ENCODE peak calls at places on chromosomes 12 and 14, in five cellular contexts. One of them, this sample, is unnamed.

GRCh38 chr12:105860556-105861207 is 278.1 kb downstream of the NUAK1 start:
- DNase-seq in lower lobe of right lung: no peak
- DNase-seq in stomach: no peak
- DNase-seq in OCI-LY7: no peak
- DNase-seq in activated B cell treated with CpG ODN at 0.5 μM for 24 hours: no peak
- DNase-seq in this sample: no peak

GRCh38 chr14:101819251-101819990 is 57.9 kb downstream of the PPP2R5C start:
- DNase-seq in lower lobe of right lung: no peak
- DNase-seq in stomach: no peak
- DNase-seq in OCI-LY7: no peak
- DNase-seq in activated B cell treated with CpG ODN at 0.5 μM for 24 hours: no peak
- DNase-seq in this sample: no peak

GRCh38 chr12:64098709-64099354 is 123.3 kb downstream of the KICS2 start:
- DNase-seq in lower lobe of right lung: no peak
- DNase-seq in stomach: no peak
- DNase-seq in OCI-LY7: no peak
- DNase-seq in activated B cell treated with CpG ODN at 0.5 μM for 24 hours: no peak
- DNase-seq in this sample: no peak

GRCh38 chr12:125284945-125285344 is 219.7 kb downstream of the AACS start:
- DNase-seq in lower lobe of right lung: no peak
- DNase-seq in stomach: no peak
- DNase-seq in OCI-LY7: peak
- DNase-seq in activated B cell treated with CpG ODN at 0.5 μM for 24 hours: no peak
- DNase-seq in this sample: no peak

GRCh38 chr12:96365604-96366230 is 34.5 kb downstream of the CDK17 start:
- DNase-seq in lower lobe of right lung: no peak
- DNase-seq in stomach: no peak
- DNase-seq in OCI-LY7: no peak
- DNase-seq in activated B cell treated with CpG ODN at 0.5 μM for 24 hours: no peak
- DNase-seq in this sample: no peak

GRCh38 chr14:92507174-92507768 is 6.3 kb upstream of the RIN3 start:
- DNase-seq in lower lobe of right lung: peak
- DNase-seq in stomach: no peak
- DNase-seq in OCI-LY7: peak
- DNase-seq in activated B cell treated with CpG ODN at 0.5 μM for 24 hours: peak
- DNase-seq in this sample: no peak

GRCh38 chr14:72753879-72754400 is 140.0 kb downstream of the DPF3 start:
- DNase-seq in lower lobe of right lung: no peak
- DNase-seq in stomach: no peak
- DNase-seq in OCI-LY7: no peak
- DNase-seq in activated B cell treated with CpG ODN at 0.5 μM for 24 hours: no peak
- DNase-seq in this sample: no peak

GRCh38 chr12:100229876-100230275 is 29.3 kb downstream of the ACTR6 start:
- DNase-seq in lower lobe of right lung: no peak
- DNase-seq in stomach: no peak
- DNase-seq in OCI-LY7: no peak
- DNase-seq in activated B cell treated with CpG ODN at 0.5 μM for 24 hours: no peak
- DNase-seq in this sample: no peak

GRCh38 chr14:103526247-103526913 is 2.6 kb upstream of the TRMT61A start:
- DNase-seq in lower lobe of right lung: no peak
- DNase-seq in stomach: no peak
- DNase-seq in OCI-LY7: no peak
- DNase-seq in activated B cell treated with CpG ODN at 0.5 μM for 24 hours: no peak
- DNase-seq in this sample: no peak

GRCh38 chr12:89247541-89247942 is 104.8 kb downstream of the DUSP6 start:
- DNase-seq in lower lobe of right lung: no peak
- DNase-seq in stomach: no peak
- DNase-seq in OCI-LY7: no peak
- DNase-seq in activated B cell treated with CpG ODN at 0.5 μM for 24 hours: no peak
- DNase-seq in this sample: no peak

GRCh38 chr14:97705976-97706375 is 908.8 kb downstream of the VRK1 start:
- DNase-seq in lower lobe of right lung: no peak
- DNase-seq in stomach: no peak
- DNase-seq in OCI-LY7: no peak
- DNase-seq in activated B cell treated with CpG ODN at 0.5 μM for 24 hours: no peak
- DNase-seq in this sample: no peak

GRCh38 chr14:30708157-30708556 is 86.0 kb downstream of the SCFD1 start:
- DNase-seq in lower lobe of right lung: no peak
- DNase-seq in stomach: no peak
- DNase-seq in OCI-LY7: no peak
- DNase-seq in activated B cell treated with CpG ODN at 0.5 μM for 24 hours: no peak
- DNase-seq in this sample: no peak

GRCh38 chr12:130658561-130658960 is 57.5 kb downstream of the RIMBP2 start:
- DNase-seq in lower lobe of right lung: no peak
- DNase-seq in stomach: no peak
- DNase-seq in OCI-LY7: no peak
- DNase-seq in activated B cell treated with CpG ODN at 0.5 μM for 24 hours: no peak
- DNase-seq in this sample: no peak

GRCh38 chr12:8145754-8146415 is 10.9 kb upstream of the ZNF705A start:
- DNase-seq in lower lobe of right lung: peak
- DNase-seq in stomach: no peak
- DNase-seq in OCI-LY7: no peak
- DNase-seq in activated B cell treated with CpG ODN at 0.5 μM for 24 hours: no peak
- DNase-seq in this sample: no peak

GRCh38 chr12:98228619-98229538 is 286.5 kb upstream of the TMPO start:
- DNase-seq in lower lobe of right lung: no peak
- DNase-seq in stomach: no peak
- DNase-seq in OCI-LY7: peak
- DNase-seq in activated B cell treated with CpG ODN at 0.5 μM for 24 hours: no peak
- DNase-seq in this sample: no peak

GRCh38 chr14:89349196-89350008 is 67.6 kb downstream of the FOXN3 start:
- DNase-seq in lower lobe of right lung: no peak
- DNase-seq in stomach: peak
- DNase-seq in OCI-LY7: peak
- DNase-seq in activated B cell treated with CpG ODN at 0.5 μM for 24 hours: no peak
- DNase-seq in this sample: no peak

DNA sequence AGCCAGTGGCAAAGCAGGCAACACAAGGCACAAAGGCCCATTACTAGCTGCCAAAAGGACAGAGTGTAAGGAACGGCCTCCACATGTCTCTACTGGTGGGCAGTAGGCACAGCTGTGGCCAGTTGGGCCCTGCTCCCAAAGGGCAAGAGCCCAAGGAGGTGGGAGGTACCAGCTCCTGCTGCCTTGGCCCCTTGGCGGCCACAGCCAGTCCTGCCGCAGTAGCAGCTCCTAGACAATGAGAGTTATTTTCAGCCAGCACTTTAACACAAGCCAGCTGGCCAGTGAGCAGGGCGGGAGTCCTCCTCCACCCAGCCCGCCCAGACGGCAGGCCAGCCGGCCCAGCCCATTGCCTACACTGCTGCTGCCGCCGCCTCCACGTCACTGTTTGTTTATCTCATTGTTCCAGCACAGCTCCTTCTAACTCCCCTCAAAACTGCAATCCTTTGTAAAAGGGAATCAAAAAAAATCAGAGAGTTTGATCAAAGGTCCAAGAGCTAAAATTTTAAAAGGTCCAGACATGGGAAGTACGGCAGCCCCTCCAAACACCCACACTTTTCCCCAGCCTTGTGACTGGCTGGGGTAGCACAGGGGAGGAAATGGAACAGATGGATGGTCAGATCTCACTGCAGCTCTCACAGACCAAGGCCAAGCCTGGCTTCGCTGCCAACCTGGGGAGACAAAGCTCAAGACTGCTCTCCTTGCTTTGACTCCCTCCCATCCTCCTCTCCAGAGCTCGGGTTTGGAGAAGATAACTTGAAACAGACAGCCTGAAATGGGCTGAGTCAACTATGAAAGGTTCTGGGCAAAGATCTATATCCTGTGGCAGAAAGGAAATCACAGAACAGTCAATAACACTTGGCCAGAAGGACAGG is 33.5 kb downstream of the FMNL3 start:
- DNase-seq in lower lobe of right lung: peak
- DNase-seq in stomach: peak
- DNase-seq in OCI-LY7: no peak
- DNase-seq in activated B cell treated with CpG ODN at 0.5 μM for 24 hours: no peak
- DNase-seq in this sample: peak
- TF ChIP-seq CTCF in lower lobe of right lung: peak
- TF ChIP-seq CTCF in stomach: peak
- TF ChIP-seq CTCF in OCI-LY7: no peak
- TF ChIP-seq CTCF in activated B cell treated with CpG ODN at 0.5 μM for 24 hours: no peak
- TF ChIP-seq CTCF in this sample: no peak

GRCh38 chr12:113364698-113365097 is 6.3 kb downstream of the PLBD2 start:
- DNase-seq in lower lobe of right lung: no peak
- DNase-seq in stomach: no peak
- DNase-seq in OCI-LY7: no peak
- DNase-seq in activated B cell treated with CpG ODN at 0.5 μM for 24 hours: no peak
- DNase-seq in this sample: no peak

GRCh38 chr12:113358381-113359132 is at the start of gene PLBD2:
- DNase-seq in lower lobe of right lung: peak
- DNase-seq in stomach: peak
- DNase-seq in OCI-LY7: peak
- DNase-seq in activated B cell treated with CpG ODN at 0.5 μM for 24 hours: peak
- DNase-seq in this sample: peak

GRCh38 chr12:113359133-113359938 is 949 bp downstream of the PLBD2 start:
- DNase-seq in lower lobe of right lung: no peak
- DNase-seq in stomach: no peak
- DNase-seq in OCI-LY7: no peak
- DNase-seq in activated B cell treated with CpG ODN at 0.5 μM for 24 hours: no peak
- DNase-seq in this sample: no peak

GRCh38 chr12:113361574-113362370 is 3.4 kb downstream of the PLBD2 start:
- DNase-seq in lower lobe of right lung: no peak
- DNase-seq in stomach: no peak
- DNase-seq in OCI-LY7: no peak
- DNase-seq in activated B cell treated with CpG ODN at 0.5 μM for 24 hours: no peak
- DNase-seq in this sample: no peak

DNA sequence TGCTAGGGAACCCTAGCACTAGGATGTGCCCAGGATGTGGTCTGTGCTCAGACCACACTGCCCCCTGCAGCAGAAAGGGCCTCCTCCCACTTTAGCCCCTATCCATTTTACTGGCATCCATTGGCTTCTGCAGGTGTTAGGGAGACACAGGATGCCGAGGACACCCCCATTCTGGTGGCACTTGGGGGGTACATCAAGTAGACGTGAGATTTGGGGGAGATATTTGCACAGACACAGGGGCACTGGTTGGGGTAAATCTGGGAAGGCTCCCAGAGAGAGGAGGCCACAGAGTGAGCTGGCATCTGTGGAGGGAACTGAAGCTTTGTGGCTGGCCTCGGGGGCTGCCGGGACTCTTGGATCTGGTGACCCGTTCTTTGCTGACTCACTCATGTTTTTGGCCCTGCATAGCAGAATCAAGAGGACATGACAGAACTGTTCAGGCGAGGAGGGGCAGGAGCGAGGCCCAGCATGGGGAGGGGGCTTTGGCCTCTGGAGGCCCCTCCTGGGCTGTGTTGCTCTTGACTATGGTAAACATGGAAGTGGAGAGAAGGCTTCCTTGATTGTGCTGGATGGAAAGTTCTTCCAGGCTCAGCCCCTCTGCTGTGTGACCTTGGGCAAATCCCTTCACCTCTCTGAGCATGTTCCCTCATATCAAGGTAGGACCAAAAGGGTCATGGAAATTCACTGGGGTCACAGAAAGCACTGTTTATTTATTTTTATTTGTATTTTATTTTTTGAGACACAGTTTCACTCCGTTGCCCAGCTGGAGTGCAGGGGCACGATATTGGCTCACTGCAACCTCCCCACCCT is 1.8 kb downstream of the PLBD2 start:
- DNase-seq in lower lobe of right lung: no peak
- DNase-seq in stomach: no peak
- DNase-seq in OCI-LY7: no peak
- DNase-seq in activated B cell treated with CpG ODN at 0.5 μM for 24 hours: no peak
- DNase-seq in this sample: no peak
- TF ChIP-seq CTCF in lower lobe of right lung: no peak
- TF ChIP-seq CTCF in stomach: no peak
- TF ChIP-seq CTCF in OCI-LY7: peak
- TF ChIP-seq CTCF in activated B cell treated with CpG ODN at 0.5 μM for 24 hours: no peak
- TF ChIP-seq CTCF in this sample: peak

GRCh38 chr12:19506497-19506896 is 67.2 kb downstream of the AEBP2 start:
- DNase-seq in lower lobe of right lung: no peak
- DNase-seq in stomach: no peak
- DNase-seq in OCI-LY7: no peak
- DNase-seq in activated B cell treated with CpG ODN at 0.5 μM for 24 hours: no peak
- DNase-seq in this sample: no peak

DNA sequence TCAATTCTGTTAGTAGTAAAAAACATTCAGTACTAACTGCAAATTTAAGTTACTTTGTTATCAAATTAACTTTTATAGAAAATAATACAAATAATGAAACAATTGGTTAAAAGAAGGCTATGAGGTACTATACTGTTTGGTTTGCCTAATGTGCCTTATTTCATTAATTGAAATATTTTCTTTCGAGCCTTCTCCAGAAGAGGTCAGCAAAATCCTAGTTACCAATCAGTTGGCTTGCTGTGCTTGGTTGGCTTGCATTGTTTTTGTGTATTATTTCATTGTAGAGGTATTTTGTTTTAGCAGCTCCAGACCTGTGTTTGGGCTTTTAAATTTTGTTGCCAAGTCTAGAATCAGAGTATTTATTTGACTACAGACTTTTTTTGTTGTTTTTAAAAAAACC is 68.5 kb downstream of the AEBP2 start:
- DNase-seq in lower lobe of right lung: no peak
- DNase-seq in stomach: no peak
- DNase-seq in OCI-LY7: no peak
- DNase-seq in activated B cell treated with CpG ODN at 0.5 μM for 24 hours: no peak
- DNase-seq in this sample: no peak
- TF ChIP-seq CTCF in lower lobe of right lung: peak
- TF ChIP-seq CTCF in stomach: no peak
- TF ChIP-seq CTCF in OCI-LY7: peak
- TF ChIP-seq CTCF in activated B cell treated with CpG ODN at 0.5 μM for 24 hours: no peak
- TF ChIP-seq CTCF in this sample: no peak

GRCh38 chr12:18429366-18429765 is 168.0 kb downstream of the PIK3C2G start:
- DNase-seq in lower lobe of right lung: no peak
- DNase-seq in stomach: no peak
- DNase-seq in OCI-LY7: no peak
- DNase-seq in activated B cell treated with CpG ODN at 0.5 μM for 24 hours: no peak
- DNase-seq in this sample: no peak

GRCh38 chr12:18428416-18428815 is 167.1 kb downstream of the PIK3C2G start:
- DNase-seq in lower lobe of right lung: no peak
- DNase-seq in stomach: no peak
- DNase-seq in OCI-LY7: no peak
- DNase-seq in activated B cell treated with CpG ODN at 0.5 μM for 24 hours: no peak
- DNase-seq in this sample: no peak

GRCh38 chr12:18431776-18432175 is 170.5 kb downstream of the PIK3C2G start:
- DNase-seq in lower lobe of right lung: no peak
- DNase-seq in stomach: no peak
- DNase-seq in OCI-LY7: no peak
- DNase-seq in activated B cell treated with CpG ODN at 0.5 μM for 24 hours: no peak
- DNase-seq in this sample: no peak

GRCh38 chr12:18432211-18432610 is 170.9 kb downstream of the PIK3C2G start:
- DNase-seq in lower lobe of right lung: no peak
- DNase-seq in stomach: no peak
- DNase-seq in OCI-LY7: no peak
- DNase-seq in activated B cell treated with CpG ODN at 0.5 μM for 24 hours: no peak
- DNase-seq in this sample: no peak

DNA sequence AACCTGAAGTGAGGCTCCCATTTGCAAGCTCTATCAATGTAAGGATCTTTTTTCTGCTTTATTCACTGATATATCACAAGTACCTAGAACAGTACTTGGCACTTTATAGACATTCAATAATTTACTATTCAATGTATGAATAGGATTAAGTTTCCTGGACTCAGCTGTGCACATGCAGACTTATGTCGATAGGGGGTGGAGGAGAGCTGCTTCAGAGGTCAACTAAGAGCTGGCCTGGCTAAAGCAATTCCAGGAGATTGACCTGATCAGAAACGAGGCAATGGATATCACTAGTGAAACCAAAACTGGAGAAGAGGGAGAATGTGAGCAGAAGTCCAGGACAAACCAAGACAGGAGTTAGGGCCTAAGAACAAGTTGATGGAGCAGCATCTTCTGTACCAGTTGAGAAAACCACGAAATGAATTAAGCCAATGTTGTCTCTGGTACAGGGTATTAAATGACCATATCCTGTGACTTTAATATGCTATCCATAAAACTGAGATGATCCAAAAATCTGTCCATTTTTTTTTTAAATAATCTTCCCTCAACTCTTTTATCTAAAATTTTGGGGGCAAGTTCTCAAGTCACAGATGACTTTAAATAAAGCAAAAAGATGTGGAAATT is 169.2 kb downstream of the PIK3C2G start:
- DNase-seq in lower lobe of right lung: no peak
- DNase-seq in stomach: peak
- DNase-seq in OCI-LY7: peak
- DNase-seq in activated B cell treated with CpG ODN at 0.5 μM for 24 hours: no peak
- DNase-seq in this sample: peak
- TF ChIP-seq CTCF in lower lobe of right lung: peak
- TF ChIP-seq CTCF in stomach: peak
- TF ChIP-seq CTCF in OCI-LY7: peak
- TF ChIP-seq CTCF in activated B cell treated with CpG ODN at 0.5 μM for 24 hours: no peak
- TF ChIP-seq CTCF in this sample: peak